ENCODE peak calls at places on chromosome 17, in eight cellular contexts. Y is naive thymus-derived CD8-positive, alpha-beta T cell; D is HCT116; N is T-helper 1 cell; V is hypothalamus; Z is pons; I is epithelial cell of esophagus; M is HTR-8/SVneo. U is an unnamed sample.
A peak's percentile ranks its signal among the peaks of the same experiment; 100 is the strongest.

GRCh38 chr17:4509923-4510614 is 11.4 kb downstream of the SPNS2 start:
- DNase-seq in M (no peak), Z (no peak), I (no peak), N (no peak), V (no peak), D (no peak), Y (no peak), U (peak; percentile 63)

GRCh38 chr17:72567774-72568173 is 447.0 kb downstream of the SOX9 start:
- DNase-seq in I (no peak), M (no peak), Z (no peak), D (no peak), Y (no peak), V (no peak), N (no peak), U (no peak)

GRCh38 chr17:41739661-41740352 is 5.4 kb upstream of the HAP1 start:
- DNase-seq in N (no peak), Y (no peak), M (peak; percentile 86), V (no peak), I (peak; percentile 93), Z (no peak), D (no peak), U (no peak)

GRCh38 chr17:19343256-19343630 is 19.3 kb downstream of the B9D1 start:
- DNase-seq in I (no peak), M (no peak), V (no peak), Z (no peak), Y (no peak), N (no peak), D (no peak), U (no peak)

GRCh38 chr17:1730345-1731193 is 6.1 kb downstream of the WDR81 start:
- DNase-seq in Y (no peak), N (no peak), M (no peak), D (no peak), Z (no peak), V (no peak), I (peak; percentile 67), U (peak; percentile 86)

GRCh38 chr17:3964203-3965122 is at the start of gene ATP2A3:
- DNase-seq in I (no peak), V (no peak), M (peak; percentile 60), Z (no peak), N (peak; percentile 49), D (no peak), Y (peak; percentile 74), U (no peak)

GRCh38 chr17:66776999-66777688 is 57.8 kb upstream of the CACNG5 start:
- DNase-seq in V (no peak), N (no peak), I (peak; percentile 32), Z (no peak), M (no peak), Y (no peak), D (no peak), U (no peak)

GRCh38 chr17:386145-386876 is 33.7 kb upstream of the RPH3AL start:
- DNase-seq in N (peak; percentile 54), I (peak; percentile 38), M (peak; percentile 90), Z (no peak), D (peak; percentile 6), V (peak; percentile 52), Y (peak; percentile 71), U (peak; percentile 77)

GRCh38 chr17:68709995-68710780 is 109.0 kb upstream of the FAM20A start:
- DNase-seq in Y (no peak), V (no peak), M (no peak), D (no peak), Z (no peak), I (no peak), N (no peak), U (no peak)